ENCODE peak calls at places on chromosome 10, in six cellular contexts. One of them, this sample, is unnamed.

GRCh38 chr10:77400041-77400440 is 237.6 kb downstream of the KCNMA1 start:
- DNase-seq in HCT116: no peak
- DNase-seq in heart left ventricle: no peak
- DNase-seq in IMR-90: no peak
- DNase-seq in lower leg skin: no peak
- DNase-seq in Peyer's patch: no peak
- DNase-seq in this sample: no peak

GRCh38 chr10:25177754-25178135 is 2.9 kb downstream of the GPR158 start:
- DNase-seq in HCT116: no peak
- DNase-seq in heart left ventricle: no peak
- DNase-seq in IMR-90: no peak
- DNase-seq in lower leg skin: no peak
- DNase-seq in Peyer's patch: no peak
- DNase-seq in this sample: no peak

GRCh38 chr10:132422169-132422691 is 25.2 kb downstream of the PWWP2B start:
- DNase-seq in HCT116: no peak
- DNase-seq in heart left ventricle: no peak
- DNase-seq in IMR-90: no peak
- DNase-seq in lower leg skin: no peak
- DNase-seq in Peyer's patch: peak; percentile 91
- DNase-seq in this sample: no peak

GRCh38 chr10:6542999-6543430 is 37.1 kb downstream of the PRKCQ start:
- DNase-seq in HCT116: no peak
- DNase-seq in heart left ventricle: no peak
- DNase-seq in IMR-90: no peak
- DNase-seq in lower leg skin: no peak
- DNase-seq in Peyer's patch: peak; percentile 58
- DNase-seq in this sample: no peak

GRCh38 chr10:35415505-35415904 is 79.2 kb downstream of the CCNY start:
- DNase-seq in HCT116: no peak
- DNase-seq in heart left ventricle: no peak
- DNase-seq in IMR-90: peak; percentile 19
- DNase-seq in lower leg skin: no peak
- DNase-seq in Peyer's patch: no peak
- DNase-seq in this sample: no peak

GRCh38 chr10:126191192-126191591 is 197.1 kb downstream of the ADAM12 start:
- DNase-seq in HCT116: no peak
- DNase-seq in heart left ventricle: no peak
- DNase-seq in IMR-90: no peak
- DNase-seq in lower leg skin: no peak
- DNase-seq in Peyer's patch: no peak
- DNase-seq in this sample: no peak

GRCh38 chr10:132848306-132848705 is 62.4 kb upstream of the NKX6-2 start:
- DNase-seq in HCT116: no peak
- DNase-seq in heart left ventricle: no peak
- DNase-seq in IMR-90: no peak
- DNase-seq in lower leg skin: no peak
- DNase-seq in Peyer's patch: peak; percentile 37
- DNase-seq in this sample: no peak

GRCh38 chr10:25966846-25967245 is 32.8 kb downstream of the MYO3A start:
- DNase-seq in HCT116: no peak
- DNase-seq in heart left ventricle: no peak
- DNase-seq in IMR-90: no peak
- DNase-seq in lower leg skin: no peak
- DNase-seq in Peyer's patch: no peak
- DNase-seq in this sample: no peak

GRCh38 chr10:6148251-6148691 is 54.5 kb upstream of the PFKFB3 start:
- DNase-seq in HCT116: no peak
- DNase-seq in heart left ventricle: no peak
- DNase-seq in IMR-90: no peak
- DNase-seq in lower leg skin: no peak
- DNase-seq in Peyer's patch: peak; percentile 74
- DNase-seq in this sample: no peak

GRCh38 chr10:76432274-76433012 is 1001.0 kb downstream of the LRMDA start:
- DNase-seq in HCT116: no peak
- DNase-seq in heart left ventricle: peak; percentile 26
- DNase-seq in IMR-90: peak; percentile 74
- DNase-seq in lower leg skin: peak; percentile 62
- DNase-seq in Peyer's patch: peak; percentile 50
- DNase-seq in this sample: peak; percentile 56

GRCh38 chr10:78846770-78847169 is 222.0 kb upstream of the ZMIZ1 start:
- DNase-seq in HCT116: no peak
- DNase-seq in heart left ventricle: peak; percentile 53
- DNase-seq in IMR-90: no peak
- DNase-seq in lower leg skin: no peak
- DNase-seq in Peyer's patch: no peak
- DNase-seq in this sample: no peak

GRCh38 chr10:51269816-51270215 is 195.5 kb downstream of the PRKG1 start:
- DNase-seq in HCT116: no peak
- DNase-seq in heart left ventricle: no peak
- DNase-seq in IMR-90: peak; percentile 75
- DNase-seq in lower leg skin: no peak
- DNase-seq in Peyer's patch: no peak
- DNase-seq in this sample: no peak

GRCh38 chr10:31383810-31384588 is 65.0 kb downstream of the ZEB1 start:
- DNase-seq in HCT116: no peak
- DNase-seq in heart left ventricle: no peak
- DNase-seq in IMR-90: no peak
- DNase-seq in lower leg skin: no peak
- DNase-seq in Peyer's patch: no peak
- DNase-seq in this sample: no peak

GRCh38 chr10:130220251-130221185 is 84.3 kb downstream of the GLRX3 start:
- DNase-seq in HCT116: no peak
- DNase-seq in heart left ventricle: no peak
- DNase-seq in IMR-90: no peak
- DNase-seq in lower leg skin: no peak
- DNase-seq in Peyer's patch: no peak
- DNase-seq in this sample: no peak

GRCh38 chr10:69179743-69180524 is at the start of gene SUPV3L1:
- DNase-seq in HCT116: peak; percentile 95
- DNase-seq in heart left ventricle: peak; percentile 91
- DNase-seq in IMR-90: peak; percentile 98
- DNase-seq in lower leg skin: peak; percentile 94
- DNase-seq in Peyer's patch: peak; percentile 97
- DNase-seq in this sample: peak; percentile 88
- TF ChIP-seq POLR2A in HCT116: peak; percentile 82
- TF ChIP-seq POLR2A in heart left ventricle: peak; percentile 62
- TF ChIP-seq POLR2A in IMR-90: peak; percentile 88
- TF ChIP-seq POLR2A in lower leg skin: no peak
- TF ChIP-seq POLR2A in Peyer's patch: peak; percentile 50
- TF ChIP-seq POLR2A in this sample: peak; percentile 72

GRCh38 chr10:92970301-92971070 is 90.1 kb upstream of the CYP26C1 start:
- DNase-seq in HCT116: no peak
- DNase-seq in heart left ventricle: no peak
- DNase-seq in IMR-90: peak; percentile 57
- DNase-seq in lower leg skin: no peak
- DNase-seq in Peyer's patch: no peak
- DNase-seq in this sample: no peak

GRCh38 chr10:92972066-92972870 is 88.3 kb upstream of the CYP26C1 start:
- DNase-seq in HCT116: peak; percentile 78
- DNase-seq in heart left ventricle: no peak
- DNase-seq in IMR-90: peak; percentile 90
- DNase-seq in lower leg skin: no peak
- DNase-seq in Peyer's patch: peak; percentile 48
- DNase-seq in this sample: no peak

GRCh38 chr10:92965314-92965713 is 95.3 kb upstream of the CYP26C1 start:
- DNase-seq in HCT116: peak; percentile 34
- DNase-seq in heart left ventricle: no peak
- DNase-seq in IMR-90: peak; percentile 73
- DNase-seq in lower leg skin: no peak
- DNase-seq in Peyer's patch: no peak
- DNase-seq in this sample: no peak

GRCh38 chr10:92969151-92969550 is 91.4 kb upstream of the CYP26C1 start:
- DNase-seq in HCT116: no peak
- DNase-seq in heart left ventricle: no peak
- DNase-seq in IMR-90: peak; percentile 75
- DNase-seq in lower leg skin: no peak
- DNase-seq in Peyer's patch: no peak
- DNase-seq in this sample: no peak
- TF ChIP-seq POLR2A in HCT116: no peak
- TF ChIP-seq POLR2A in heart left ventricle: no peak
- TF ChIP-seq POLR2A in IMR-90: no peak
- TF ChIP-seq POLR2A in lower leg skin: no peak
- TF ChIP-seq POLR2A in Peyer's patch: no peak
- TF ChIP-seq POLR2A in this sample: no peak

GRCh38 chr10:68955786-68956532 is at the start of gene DDX21:
- DNase-seq in HCT116: peak; percentile 88
- DNase-seq in heart left ventricle: peak; percentile 91
- DNase-seq in IMR-90: peak; percentile 93
- DNase-seq in lower leg skin: peak; percentile 88
- DNase-seq in Peyer's patch: peak; percentile 96
- DNase-seq in this sample: peak; percentile 85
- TF ChIP-seq POLR2A in HCT116: peak; percentile 73
- TF ChIP-seq POLR2A in heart left ventricle: peak; percentile 52
- TF ChIP-seq POLR2A in IMR-90: peak; percentile 94
- TF ChIP-seq POLR2A in lower leg skin: no peak
- TF ChIP-seq POLR2A in Peyer's patch: peak; percentile 67
- TF ChIP-seq POLR2A in this sample: peak; percentile 47

DNA sequence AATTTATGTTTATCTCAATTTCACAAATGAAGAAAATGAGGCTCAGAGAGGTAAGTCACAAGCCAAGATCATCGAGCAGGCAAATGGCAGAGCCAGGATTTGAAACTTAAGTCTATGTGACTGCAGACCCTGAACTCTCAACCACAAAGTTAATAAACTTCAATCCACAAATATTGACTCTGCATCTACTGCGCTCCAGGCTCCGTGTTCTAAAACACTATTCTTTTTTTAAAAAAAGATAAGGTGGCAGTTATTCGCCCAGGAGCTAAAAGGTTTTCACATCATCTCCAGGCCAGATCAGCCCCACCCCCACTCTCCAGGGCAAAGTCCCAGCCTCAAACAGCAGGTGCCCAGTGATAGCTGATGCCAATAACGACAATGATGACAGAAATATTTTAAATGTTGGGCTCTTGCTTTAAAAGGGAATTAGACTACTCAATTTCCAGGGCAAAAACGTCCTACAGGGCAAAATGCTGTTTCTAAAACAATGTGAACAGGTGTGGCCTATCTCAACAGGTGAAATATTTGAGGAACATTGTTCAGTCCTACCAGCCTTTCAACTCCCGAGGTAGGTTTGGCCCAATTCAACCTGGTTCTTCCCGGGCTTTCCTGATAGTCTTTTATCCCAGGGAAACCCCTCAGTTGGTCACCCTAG is 85.2 kb downstream of the SORBS1 start:
- DNase-seq in HCT116: no peak
- DNase-seq in heart left ventricle: no peak
- DNase-seq in IMR-90: no peak
- DNase-seq in lower leg skin: no peak
- DNase-seq in Peyer's patch: peak; percentile 85
- DNase-seq in this sample: no peak
- TF ChIP-seq POLR2A in HCT116: no peak
- TF ChIP-seq POLR2A in heart left ventricle: no peak
- TF ChIP-seq POLR2A in IMR-90: no peak
- TF ChIP-seq POLR2A in lower leg skin: no peak
- TF ChIP-seq POLR2A in Peyer's patch: no peak
- TF ChIP-seq POLR2A in this sample: no peak

DNA sequence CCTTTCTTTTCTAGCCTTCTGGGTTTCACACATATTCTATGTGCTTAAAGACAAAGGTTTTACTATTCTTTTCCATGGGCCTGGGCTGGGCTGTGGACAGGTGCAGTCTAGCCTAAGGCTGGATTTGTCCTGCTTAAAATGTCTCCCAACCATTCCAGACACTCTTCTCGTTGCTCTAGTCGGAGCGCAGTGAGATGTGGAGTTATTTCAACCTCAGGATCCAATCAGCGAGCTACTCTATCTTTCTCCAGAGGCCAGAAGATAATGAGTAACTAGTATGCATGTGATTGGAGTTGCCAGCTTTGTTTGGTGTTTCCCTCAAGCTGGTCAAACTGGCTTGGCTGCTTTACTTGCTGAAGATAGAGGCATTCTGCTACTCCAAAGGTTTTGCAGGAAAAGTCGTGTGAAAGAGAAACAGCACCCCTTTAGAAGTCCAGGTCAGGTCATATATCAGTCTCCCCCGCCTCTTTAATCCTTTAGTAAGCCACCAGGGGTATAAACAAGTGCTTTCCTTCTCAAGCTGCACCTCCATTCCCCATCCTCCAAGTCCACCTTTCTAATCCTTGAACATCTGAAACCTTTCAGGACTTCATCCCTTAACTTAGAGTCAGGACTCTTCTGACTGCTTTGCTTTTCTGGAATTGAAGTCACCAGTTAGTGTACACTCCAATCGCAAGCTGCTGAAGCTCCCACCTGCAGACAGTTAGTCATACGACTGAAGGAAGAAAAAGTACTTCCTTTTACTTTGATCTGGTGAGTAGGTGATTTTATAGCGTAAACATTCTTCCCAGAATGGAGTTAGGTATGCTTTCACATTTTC is 78.8 kb downstream of the DNMBP start:
- DNase-seq in HCT116: peak; percentile 89
- DNase-seq in heart left ventricle: no peak
- DNase-seq in IMR-90: peak; percentile 44
- DNase-seq in lower leg skin: peak; percentile 51
- DNase-seq in Peyer's patch: peak; percentile 85
- DNase-seq in this sample: no peak
- TF ChIP-seq POLR2A in HCT116: no peak
- TF ChIP-seq POLR2A in heart left ventricle: no peak
- TF ChIP-seq POLR2A in IMR-90: no peak
- TF ChIP-seq POLR2A in lower leg skin: no peak
- TF ChIP-seq POLR2A in Peyer's patch: peak; percentile 96
- TF ChIP-seq POLR2A in this sample: no peak

GRCh38 chr10:119207713-119208552 is 562 bp downstream of the GRK5 start:
- DNase-seq in HCT116: no peak
- DNase-seq in heart left ventricle: peak; percentile 73
- DNase-seq in IMR-90: peak; percentile 62
- DNase-seq in lower leg skin: peak; percentile 42
- DNase-seq in Peyer's patch: peak; percentile 72
- DNase-seq in this sample: peak; percentile 52

GRCh38 chr10:119209736-119210355 is 2.5 kb downstream of the GRK5 start:
- DNase-seq in HCT116: no peak
- DNase-seq in heart left ventricle: no peak
- DNase-seq in IMR-90: peak; percentile 37
- DNase-seq in lower leg skin: no peak
- DNase-seq in Peyer's patch: no peak
- DNase-seq in this sample: no peak

GRCh38 chr10:119208553-119208940 is 1.2 kb downstream of the GRK5 start:
- DNase-seq in HCT116: no peak
- DNase-seq in heart left ventricle: no peak
- DNase-seq in IMR-90: no peak
- DNase-seq in lower leg skin: no peak
- DNase-seq in Peyer's patch: no peak
- DNase-seq in this sample: no peak

GRCh38 chr10:119210633-119211032 is 3.3 kb downstream of the GRK5 start:
- DNase-seq in HCT116: no peak
- DNase-seq in heart left ventricle: no peak
- DNase-seq in IMR-90: no peak
- DNase-seq in lower leg skin: no peak
- DNase-seq in Peyer's patch: no peak
- DNase-seq in this sample: no peak

GRCh38 chr10:119209050-119209735 is 1.8 kb downstream of the GRK5 start:
- DNase-seq in HCT116: no peak
- DNase-seq in heart left ventricle: peak; percentile 78
- DNase-seq in IMR-90: peak; percentile 80
- DNase-seq in lower leg skin: peak; percentile 54
- DNase-seq in Peyer's patch: peak; percentile 83
- DNase-seq in this sample: peak; percentile 64
- TF ChIP-seq POLR2A in HCT116: no peak
- TF ChIP-seq POLR2A in heart left ventricle: no peak
- TF ChIP-seq POLR2A in IMR-90: no peak
- TF ChIP-seq POLR2A in lower leg skin: no peak
- TF ChIP-seq POLR2A in Peyer's patch: no peak
- TF ChIP-seq POLR2A in this sample: no peak

This sample was measured in uterus.